ENCODE peak calls at places on chromosomes 2 and 18, in five cellular contexts. X is vagina, Y is endothelial cell of umbilical vein, T is lower lobe of right lung, O is tibial artery. G is an unnamed sample.

GRCh38 chr2:28689764-28690163 is 61.9 kb upstream of the PPP1CB start:
- DNase-seq in X (no peak), T (no peak), Y (no peak), O (no peak), G (no peak)

GRCh38 chr2:185880396-185880795 is 141.8 kb downstream of the FSIP2 start:
- DNase-seq in T (no peak), O (no peak), X (no peak), Y (no peak), G (no peak)

GRCh38 chr2:235106874-235107639 is 155.2 kb downstream of the SH3BP4 start:
- DNase-seq in T (no peak), Y (peak; percentile 70), O (peak; percentile 57), X (no peak), G (no peak)

GRCh38 chr2:215973954-215974699 is 39.2 kb downstream of the MREG start:
- DNase-seq in X (no peak), T (no peak), O (peak; percentile 38), Y (no peak), G (no peak)

GRCh38 chr2:172976076-172976579 is 99.5 kb upstream of the MAP3K20 start:
- DNase-seq in X (no peak), O (no peak), T (no peak), Y (no peak), G (no peak)

GRCh38 chr2:205139822-205140612 is 542.3 kb upstream of the NRP2 start:
- DNase-seq in T (peak; percentile 59), Y (peak; percentile 99), X (no peak), O (no peak), G (no peak)

GRCh38 chr18:49875155-49875554 is 61.8 kb upstream of the ACAA2 start:
- DNase-seq in Y (no peak), O (no peak), X (no peak), T (no peak), G (no peak)

GRCh38 chr2:172214252-172214651 is 111.6 kb upstream of the DLX2 start:
- DNase-seq in X (no peak), Y (no peak), T (no peak), O (no peak), G (no peak)

GRCh38 chr18:78242796-78243195 is 736.8 kb upstream of the SALL3 start:
- DNase-seq in X (no peak), O (peak; percentile 28), Y (no peak), T (no peak), G (no peak)

GRCh38 chr2:145379934-145380333 is 860.0 kb upstream of the ZEB2 start:
- DNase-seq in T (no peak), Y (no peak), X (no peak), O (no peak), G (no peak)

GRCh38 chr2:188949046-188949818 is 24.9 kb upstream of the COL3A1 start:
- DNase-seq in O (no peak), X (no peak), T (no peak), Y (no peak), G (no peak)

GRCh38 chr2:183541766-183542165 is 417.5 kb downstream of the NUP35 start:
- DNase-seq in T (no peak), Y (no peak), X (no peak), O (no peak), G (no peak)

GRCh38 chr2:133574186-133574585 is 5.9 kb upstream of the NCKAP5 start:
- DNase-seq in Y (no peak), X (no peak), O (no peak), T (no peak), G (no peak)

GRCh38 chr2:176553685-176554106 is 284.5 kb downstream of the MTX2 start:
- DNase-seq in O (peak; percentile 63), X (no peak), T (peak; percentile 66), Y (peak; percentile 89), G (no peak)

GRCh38 chr2:240126731-240127130 is 9.4 kb downstream of the COPS9 start:
- DNase-seq in T (peak; percentile 11), O (peak; percentile 9), X (no peak), Y (no peak), G (no peak)

GRCh38 chr2:238133499-238134392 is 4.7 kb upstream of the KLHL30 start:
- DNase-seq in X (no peak), T (peak; percentile 26), Y (no peak), O (no peak), G (no peak)

GRCh38 chr18:13518382-13518781 is 208.0 kb downstream of the FAM210A start:
- DNase-seq in X (no peak), O (no peak), T (no peak), Y (no peak), G (no peak)

GRCh38 chr2:33785201-33786106 is 186.4 kb upstream of the FAM98A start:
- DNase-seq in O (no peak), T (no peak), Y (no peak), X (no peak), G (no peak)

GRCh38 chr18:58225101-58225500 is 181.1 kb downstream of the NEDD4L start:
- DNase-seq in T (no peak), X (no peak), O (no peak), Y (no peak), G (no peak)

GRCh38 chr2:98903767-98904485 is 32.1 kb downstream of the CRACDL start:
- DNase-seq in Y (no peak), T (no peak), O (no peak), X (peak; percentile 70), G (no peak)

GRCh38 chr2:176583530-176584101 is 314.4 kb downstream of the MTX2 start:
- DNase-seq in O (no peak), Y (peak; percentile 96), X (no peak), T (no peak), G (no peak)

GRCh38 chr2:207603486-207603885 is 21.7 kb downstream of the METTL21A start:
- DNase-seq in X (no peak), O (no peak), T (no peak), Y (no peak), G (no peak)

GRCh38 chr18:22163432-22163831 is 6.0 kb upstream of the GATA6 start:
- DNase-seq in O (no peak), X (no peak), Y (no peak), T (no peak), G (no peak)

GRCh38 chr18:34350778-34351177 is 126.1 kb upstream of the NOL4 start:
- DNase-seq in T (no peak), X (no peak), O (no peak), Y (no peak), G (no peak)
- H3K27ac ChIP-seq in T (no peak overlapping the region), X (no peak overlapping the region), O (no peak overlapping the region), Y (no peak overlapping the region), G (no peak overlapping the region)

GRCh38 chr2:203432811-203433210 is 102.3 kb downstream of the RAPH1 start:
- DNase-seq in X (no peak), Y (no peak), O (no peak), T (no peak), G (no peak)

GRCh38 chr2:203437516-203437915 is 97.6 kb downstream of the RAPH1 start:
- DNase-seq in O (no peak), X (no peak), Y (no peak), T (no peak), G (no peak)

GRCh38 chr2:203436496-203436895 is 98.6 kb downstream of the RAPH1 start:
- DNase-seq in T (no peak), X (no peak), O (no peak), Y (no peak), G (no peak)

GRCh38 chr2:203427061-203427460 is 98.9 kb downstream of the ABI2 start:
- DNase-seq in X (no peak), T (no peak), Y (peak; percentile 29), O (no peak), G (no peak)

DNA sequence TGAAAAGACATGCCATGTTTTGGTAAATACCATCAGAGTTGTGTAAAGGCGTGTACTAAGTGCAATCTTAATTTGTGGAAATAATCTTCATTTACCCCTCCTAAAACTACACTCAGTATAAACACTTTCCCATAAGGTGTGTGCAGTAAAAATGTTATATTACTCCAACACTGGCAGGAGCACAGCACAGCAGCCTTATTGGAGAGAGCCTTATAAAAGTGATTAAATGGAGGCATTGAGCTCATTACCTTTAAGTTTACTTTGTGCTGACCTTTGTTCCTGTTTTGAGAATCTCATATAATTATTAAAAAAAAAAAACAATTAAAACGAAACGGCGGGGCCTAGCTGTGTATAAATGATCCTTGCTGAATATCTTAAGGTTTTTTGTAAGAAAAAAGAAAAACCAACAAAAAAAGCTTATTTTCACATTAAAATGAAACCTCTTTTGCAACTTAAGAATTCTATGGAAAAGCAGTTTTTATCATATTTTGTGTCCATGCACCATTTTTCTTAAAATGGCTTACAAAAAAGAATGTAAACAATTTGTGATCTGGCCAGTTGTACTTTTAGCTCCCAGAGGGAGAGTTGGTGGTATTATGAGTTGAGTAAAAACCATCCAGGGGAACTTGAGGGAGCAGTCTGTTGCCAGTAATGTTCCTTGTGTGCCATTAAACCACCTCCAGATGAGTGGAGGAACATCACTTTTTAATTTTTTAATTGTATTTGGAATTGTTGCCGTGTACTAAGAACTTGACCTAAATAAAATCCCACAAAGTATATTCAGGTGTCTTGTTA is 103.4 kb downstream of the ABI2 start:
- DNase-seq in T (no peak), O (no peak), X (no peak), Y (no peak), G (no peak)
- H3K36me3 ChIP-seq in T (peaks cover 10% of the 10 kb centered on the region), O (peaks cover 10% of the 10 kb centered on the region), X (peaks cover 8% of the 10 kb centered on the region), Y (peaks cover 2% of the 10 kb centered on the region), G (no peaks in the 10 kb centered on the region)

DNA sequence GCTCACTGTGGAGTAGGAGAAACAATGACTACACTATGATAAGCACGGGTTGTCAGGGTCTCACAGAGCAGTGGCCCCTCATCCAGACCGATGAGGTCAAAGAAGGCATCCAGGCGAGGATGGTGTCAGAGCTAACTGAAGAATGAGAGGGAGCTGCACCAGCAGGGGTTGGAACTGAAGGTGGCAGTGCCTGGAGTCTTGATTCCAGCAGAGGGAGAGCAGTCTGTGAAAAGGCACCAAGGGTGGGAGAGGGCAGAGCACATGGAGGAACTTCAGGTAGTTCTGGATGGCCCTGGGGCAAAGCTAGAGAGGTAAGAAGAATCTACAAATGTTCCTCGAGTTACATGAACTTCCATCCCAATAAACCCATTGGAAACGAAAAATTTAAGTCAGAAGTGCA is 12.6 kb downstream of the ELMOD3 start:
- DNase-seq in T (no peak), X (no peak), Y (no peak), O (no peak), G (no peak)
- TF ChIP-seq CTCF in T (no peak), X (no peak), Y (no peak), O (no peak), G (no peak)

GRCh38 chr2:39435254-39435653 is 1.8 kb downstream of the MAP4K3 start:
- DNase-seq in O (no peak), T (no peak), X (no peak), Y (no peak), G (no peak)

GRCh38 chr2:39434233-39434897 is 2.7 kb downstream of the MAP4K3 start:
- DNase-seq in Y (no peak), X (no peak), T (no peak), O (no peak), G (no peak)

GRCh38 chr2:39436592-39437521 is at the start of gene MAP4K3:
- DNase-seq in Y (peak; percentile 95), T (peak; percentile 95), O (peak; percentile 91), X (peak; percentile 91), G (peak; percentile 75)

GRCh38 chr2:39437522-39438296 is 624 bp upstream of the MAP4K3 start:
- DNase-seq in X (no peak), Y (peak; percentile 47), O (peak; percentile 23), T (peak; percentile 67), G (no peak)

DNA sequence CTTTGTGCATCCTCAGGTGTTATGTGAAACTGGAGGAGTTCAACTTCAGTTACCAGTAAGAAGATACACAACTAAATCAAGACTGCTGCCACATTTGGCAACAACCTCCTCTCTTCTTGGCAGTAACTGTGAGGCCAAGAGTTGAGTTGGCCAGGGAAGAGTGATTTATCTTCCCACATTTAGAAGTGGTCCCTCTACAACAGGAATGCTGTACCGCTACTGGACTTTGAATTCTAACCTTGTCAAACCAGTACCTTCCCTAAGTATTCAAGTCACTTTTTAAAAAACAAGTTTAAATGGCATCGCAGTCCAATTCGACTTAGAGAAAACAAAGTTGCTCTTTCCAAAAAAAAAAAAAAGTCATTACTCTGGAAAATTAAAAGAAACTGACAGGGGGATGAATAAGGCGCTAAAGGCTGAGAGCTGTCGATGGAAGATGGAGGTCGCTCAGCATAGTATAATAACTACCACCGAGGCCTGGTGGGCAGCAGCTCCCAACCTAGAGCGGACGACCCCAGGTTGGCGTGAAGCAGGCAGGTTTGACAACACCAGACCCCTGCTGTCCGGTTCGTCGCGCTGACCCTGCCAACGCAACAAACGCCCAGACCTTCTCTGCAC is 1.0 kb downstream of the MAP4K3 start:
- DNase-seq in T (no peak), X (no peak), Y (peak; percentile 52), O (peak; percentile 26), G (no peak)
- H3K27ac ChIP-seq in T (peak overlapping the region; percentile 95), X (peak overlapping the region; percentile 97), Y (peak overlapping the region; percentile 73), O (peak overlapping the region; percentile 98), G (peak overlapping the region; percentile 83)

G was measured in thoracic aorta.